ENCODE peak calls at places on chromosomes 7 and 10, in five cellular contexts. One of them, this sample, is unnamed.

GRCh38 chr7:158827411-158828342 is 1.6 kb downstream of the ESYT2 start:
- DNase-seq in SK-N-SH: no peak
- DNase-seq in hepatocyte: peak; percentile 36
- DNase-seq in cardiac muscle cell: peak; percentile 41
- DNase-seq in pancreas: no peak
- DNase-seq in this sample: no peak

GRCh38 chr10:27600915-27601314 is 96.8 kb downstream of the RAB18 start:
- DNase-seq in SK-N-SH: no peak
- DNase-seq in pancreas: no peak
- DNase-seq in cardiac muscle cell: no peak
- DNase-seq in hepatocyte: no peak
- DNase-seq in this sample: no peak

GRCh38 chr7:44044315-44045225 is at the start of gene DBNL:
- DNase-seq in cardiac muscle cell: peak; percentile 88
- DNase-seq in hepatocyte: peak; percentile 96
- DNase-seq in SK-N-SH: peak; percentile 99
- DNase-seq in pancreas: peak; percentile 94
- DNase-seq in this sample: peak; percentile 95

GRCh38 chr7:101911011-101911799 is 93.8 kb downstream of the CUX1 start:
- DNase-seq in hepatocyte: peak; percentile 53
- DNase-seq in SK-N-SH: no peak
- DNase-seq in pancreas: no peak
- DNase-seq in cardiac muscle cell: peak; percentile 48
- DNase-seq in this sample: no peak

GRCh38 chr7:122269241-122269640 is 35.3 kb downstream of the FEZF1 start:
- DNase-seq in pancreas: no peak
- DNase-seq in cardiac muscle cell: no peak
- DNase-seq in SK-N-SH: no peak
- DNase-seq in hepatocyte: no peak
- DNase-seq in this sample: no peak

GRCh38 chr7:32154797-32155196 is 84.6 kb upstream of the PDE1C start:
- DNase-seq in pancreas: no peak
- DNase-seq in hepatocyte: no peak
- DNase-seq in cardiac muscle cell: peak; percentile 60
- DNase-seq in SK-N-SH: no peak
- DNase-seq in this sample: no peak

GRCh38 chr10:75904499-75905283 is 473.3 kb downstream of the LRMDA start:
- DNase-seq in cardiac muscle cell: no peak
- DNase-seq in SK-N-SH: peak; percentile 24
- DNase-seq in pancreas: peak; percentile 7
- DNase-seq in hepatocyte: peak; percentile 15
- DNase-seq in this sample: no peak

GRCh38 chr10:100009283-100009792 is 409 bp downstream of the DNMBP start:
- DNase-seq in SK-N-SH: no peak
- DNase-seq in pancreas: peak; percentile 9
- DNase-seq in cardiac muscle cell: no peak
- DNase-seq in hepatocyte: peak; percentile 87
- DNase-seq in this sample: no peak

GRCh38 chr7:98250789-98251188 is 1.2 kb downstream of the TECPR1 start:
- DNase-seq in pancreas: no peak
- DNase-seq in hepatocyte: no peak
- DNase-seq in SK-N-SH: no peak
- DNase-seq in cardiac muscle cell: no peak
- DNase-seq in this sample: peak; percentile 66

GRCh38 chr7:88759956-88760515 is 536 bp downstream of the ZNF804B start:
- DNase-seq in hepatocyte: no peak
- DNase-seq in SK-N-SH: no peak
- DNase-seq in pancreas: no peak
- DNase-seq in cardiac muscle cell: no peak
- DNase-seq in this sample: no peak

GRCh38 chr10:4034907-4035581 is 250.0 kb upstream of the KLF6 start:
- DNase-seq in pancreas: no peak
- DNase-seq in cardiac muscle cell: peak; percentile 42
- DNase-seq in SK-N-SH: no peak
- DNase-seq in hepatocyte: peak; percentile 27
- DNase-seq in this sample: no peak

GRCh38 chr10:70055550-70055949 is 2.9 kb downstream of the MACROH2A2 start:
- DNase-seq in cardiac muscle cell: no peak
- DNase-seq in SK-N-SH: no peak
- DNase-seq in pancreas: no peak
- DNase-seq in hepatocyte: no peak
- DNase-seq in this sample: no peak

GRCh38 chr7:101189109-101189508 is 9.0 kb upstream of the NAT16 start:
- DNase-seq in cardiac muscle cell: no peak
- DNase-seq in SK-N-SH: no peak
- DNase-seq in pancreas: no peak
- DNase-seq in hepatocyte: no peak
- DNase-seq in this sample: no peak

GRCh38 chr10:96243296-96243695 is 28.1 kb downstream of the BLNK start:
- DNase-seq in pancreas: no peak
- DNase-seq in cardiac muscle cell: no peak
- DNase-seq in SK-N-SH: no peak
- DNase-seq in hepatocyte: no peak
- DNase-seq in this sample: no peak

GRCh38 chr7:9127901-9128300 is 694.5 kb downstream of the NXPH1 start:
- DNase-seq in hepatocyte: no peak
- DNase-seq in pancreas: no peak
- DNase-seq in SK-N-SH: no peak
- DNase-seq in cardiac muscle cell: no peak
- DNase-seq in this sample: no peak

GRCh38 chr7:7103343-7104313 is 78.7 kb upstream of the C1GALT1 start:
- DNase-seq in hepatocyte: peak; percentile 64
- DNase-seq in cardiac muscle cell: peak; percentile 85
- DNase-seq in SK-N-SH: peak; percentile 67
- DNase-seq in pancreas: no peak
- DNase-seq in this sample: peak; percentile 56

GRCh38 chr7:134504660-134505164 is 22.7 kb upstream of the AKR1B10 start:
- DNase-seq in hepatocyte: no peak
- DNase-seq in cardiac muscle cell: no peak
- DNase-seq in SK-N-SH: no peak
- DNase-seq in pancreas: no peak
- DNase-seq in this sample: no peak

GRCh38 chr10:77602231-77602912 is 35.2 kb downstream of the KCNMA1 start:
- DNase-seq in hepatocyte: no peak
- DNase-seq in SK-N-SH: no peak
- DNase-seq in cardiac muscle cell: no peak
- DNase-seq in pancreas: no peak
- DNase-seq in this sample: no peak

GRCh38 chr7:36879021-36879420 is 154.7 kb upstream of the AOAH start:
- DNase-seq in cardiac muscle cell: no peak
- DNase-seq in hepatocyte: no peak
- DNase-seq in pancreas: no peak
- DNase-seq in SK-N-SH: no peak
- DNase-seq in this sample: no peak

GRCh38 chr7:36880108-36880507 is 155.8 kb upstream of the AOAH start:
- DNase-seq in hepatocyte: no peak
- DNase-seq in cardiac muscle cell: no peak
- DNase-seq in pancreas: no peak
- DNase-seq in SK-N-SH: no peak
- DNase-seq in this sample: peak; percentile 13

GRCh38 chr7:36875794-36876193 is 151.5 kb upstream of the AOAH start:
- DNase-seq in pancreas: no peak
- DNase-seq in cardiac muscle cell: no peak
- DNase-seq in hepatocyte: no peak
- DNase-seq in SK-N-SH: no peak
- DNase-seq in this sample: no peak

GRCh38 chr7:36881206-36881605 is 156.9 kb upstream of the AOAH start:
- DNase-seq in cardiac muscle cell: peak; percentile 17
- DNase-seq in SK-N-SH: no peak
- DNase-seq in hepatocyte: no peak
- DNase-seq in pancreas: no peak
- DNase-seq in this sample: no peak

DNA sequence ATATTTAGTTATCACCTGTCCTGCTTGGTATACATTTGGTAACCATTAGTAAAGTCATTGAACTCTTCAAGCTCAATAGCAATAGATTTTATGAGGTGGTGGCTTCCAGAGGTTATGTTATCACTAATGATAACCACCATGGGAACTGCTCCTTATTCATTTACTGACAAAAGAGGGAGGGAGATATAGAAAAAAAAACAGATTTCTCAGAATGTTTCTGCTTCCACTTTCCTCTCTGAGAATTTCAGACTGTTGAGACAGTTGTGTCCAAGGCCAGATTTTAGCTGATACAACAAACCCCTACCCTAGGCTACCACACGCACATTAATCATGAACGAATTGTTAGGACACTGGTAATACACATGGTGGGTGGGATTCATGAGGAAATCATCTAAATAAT is 154.0 kb upstream of the AOAH start:
- DNase-seq in hepatocyte: no peak
- DNase-seq in pancreas: no peak
- DNase-seq in cardiac muscle cell: no peak
- DNase-seq in SK-N-SH: no peak
- DNase-seq in this sample: no peak
- H3K36me3 ChIP-seq in hepatocyte: no peaks in the 10 kb centered on the region
- H3K36me3 ChIP-seq in pancreas: no peaks in the 10 kb centered on the region
- H3K36me3 ChIP-seq in cardiac muscle cell: no peaks in the 10 kb centered on the region
- H3K36me3 ChIP-seq in SK-N-SH: no peaks in the 10 kb centered on the region
- H3K36me3 ChIP-seq in this sample: no peaks in the 10 kb centered on the region

GRCh38 chr10:124942317-124943169 is 620 bp downstream of the ZRANB1 start:
- DNase-seq in cardiac muscle cell: no peak
- DNase-seq in SK-N-SH: no peak
- DNase-seq in hepatocyte: no peak
- DNase-seq in pancreas: no peak
- DNase-seq in this sample: no peak

GRCh38 chr10:124935946-124936345 is 6.0 kb upstream of the ZRANB1 start:
- DNase-seq in pancreas: no peak
- DNase-seq in cardiac muscle cell: no peak
- DNase-seq in hepatocyte: no peak
- DNase-seq in SK-N-SH: no peak
- DNase-seq in this sample: no peak

GRCh38 chr10:124939290-124939689 is 2.6 kb upstream of the ZRANB1 start:
- DNase-seq in cardiac muscle cell: no peak
- DNase-seq in hepatocyte: no peak
- DNase-seq in SK-N-SH: no peak
- DNase-seq in pancreas: no peak
- DNase-seq in this sample: no peak

GRCh38 chr10:124941823-124942222 is at the start of gene ZRANB1:
- DNase-seq in pancreas: no peak
- DNase-seq in hepatocyte: no peak
- DNase-seq in cardiac muscle cell: no peak
- DNase-seq in SK-N-SH: no peak
- DNase-seq in this sample: no peak

DNA sequence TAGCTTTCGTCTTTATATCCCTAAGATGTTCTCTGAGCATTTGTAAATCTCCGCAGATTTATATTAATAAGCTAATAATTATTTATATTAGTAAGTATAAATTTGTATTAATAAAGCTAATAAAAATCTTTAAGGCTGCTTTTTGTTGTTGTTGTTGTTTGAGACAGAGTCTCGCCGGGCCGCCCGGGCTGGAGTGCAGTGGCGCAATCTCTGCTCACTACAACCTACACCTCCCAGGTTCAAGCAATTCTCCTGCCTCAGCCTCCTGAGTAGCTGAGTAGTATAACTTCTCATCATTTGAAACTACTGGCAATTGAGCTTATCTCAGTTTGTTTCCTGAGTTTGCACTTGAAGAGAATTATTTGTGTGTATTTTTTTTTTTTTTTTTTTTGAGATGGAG is 5.1 kb upstream of the ZRANB1 start:
- DNase-seq in hepatocyte: no peak
- DNase-seq in pancreas: no peak
- DNase-seq in cardiac muscle cell: no peak
- DNase-seq in SK-N-SH: no peak
- DNase-seq in this sample: no peak
- H3K36me3 ChIP-seq in hepatocyte: no peaks in the 10 kb centered on the region
- H3K36me3 ChIP-seq in pancreas: no peaks in the 10 kb centered on the region
- H3K36me3 ChIP-seq in cardiac muscle cell: no peaks in the 10 kb centered on the region
- H3K36me3 ChIP-seq in SK-N-SH: no peaks in the 10 kb centered on the region
- H3K36me3 ChIP-seq in this sample: no peaks in the 10 kb centered on the region

GRCh38 chr10:63555330-63555729 is 34.1 kb downstream of the REEP3 start:
- DNase-seq in SK-N-SH: no peak
- DNase-seq in hepatocyte: no peak
- DNase-seq in pancreas: no peak
- DNase-seq in cardiac muscle cell: no peak
- DNase-seq in this sample: no peak

GRCh38 chr10:63553473-63553872 is 32.3 kb downstream of the REEP3 start:
- DNase-seq in hepatocyte: no peak
- DNase-seq in SK-N-SH: no peak
- DNase-seq in pancreas: no peak
- DNase-seq in cardiac muscle cell: no peak
- DNase-seq in this sample: no peak

GRCh38 chr10:63558132-63558784 is 37.1 kb downstream of the REEP3 start:
- DNase-seq in SK-N-SH: no peak
- DNase-seq in pancreas: no peak
- DNase-seq in cardiac muscle cell: no peak
- DNase-seq in hepatocyte: no peak
- DNase-seq in this sample: no peak

GRCh38 chr10:63553031-63553430 is 31.8 kb downstream of the REEP3 start:
- DNase-seq in hepatocyte: no peak
- DNase-seq in pancreas: no peak
- DNase-seq in SK-N-SH: no peak
- DNase-seq in cardiac muscle cell: peak; percentile 74
- DNase-seq in this sample: no peak

DNA sequence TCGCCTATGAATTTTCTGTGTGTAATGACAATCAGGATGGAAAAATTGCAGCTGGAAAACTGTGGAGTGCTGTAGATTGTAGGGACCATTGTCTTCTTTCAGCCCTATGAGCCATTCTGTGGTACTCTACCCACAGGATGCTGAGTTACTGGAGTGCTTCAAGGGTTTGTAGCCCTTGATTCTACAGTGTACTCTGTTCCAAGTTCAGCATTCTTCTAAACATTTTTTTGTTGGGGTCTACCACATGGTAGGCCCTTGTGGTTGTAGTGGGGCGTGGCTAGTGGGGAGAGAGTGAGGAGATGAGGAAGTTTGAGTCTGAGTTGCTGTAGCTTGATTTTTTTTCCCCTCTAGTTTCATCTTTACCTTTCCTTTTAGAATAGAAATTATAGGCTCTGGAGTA is 33.5 kb downstream of the REEP3 start:
- DNase-seq in SK-N-SH: no peak
- DNase-seq in hepatocyte: no peak
- DNase-seq in cardiac muscle cell: peak; percentile 88
- DNase-seq in pancreas: no peak
- DNase-seq in this sample: peak; percentile 25
- H3K36me3 ChIP-seq in SK-N-SH: peaks cover 5% of the 10 kb centered on the region
- H3K36me3 ChIP-seq in hepatocyte: no peaks in the 10 kb centered on the region
- H3K36me3 ChIP-seq in cardiac muscle cell: no peaks in the 10 kb centered on the region
- H3K36me3 ChIP-seq in pancreas: no peaks in the 10 kb centered on the region
- H3K36me3 ChIP-seq in this sample: no peaks in the 10 kb centered on the region

GRCh38 chr7:760006-760405 is 32.9 kb upstream of the PRKAR1B start:
- DNase-seq in pancreas: no peak
- DNase-seq in cardiac muscle cell: no peak
- DNase-seq in hepatocyte: no peak
- DNase-seq in SK-N-SH: no peak
- DNase-seq in this sample: no peak

GRCh38 chr7:762891-763290 is 35.8 kb upstream of the PRKAR1B start:
- DNase-seq in SK-N-SH: no peak
- DNase-seq in hepatocyte: no peak
- DNase-seq in cardiac muscle cell: no peak
- DNase-seq in pancreas: no peak
- DNase-seq in this sample: no peak

GRCh38 chr7:761631-762030 is 34.5 kb upstream of the PRKAR1B start:
- DNase-seq in hepatocyte: no peak
- DNase-seq in cardiac muscle cell: no peak
- DNase-seq in SK-N-SH: no peak
- DNase-seq in pancreas: no peak
- DNase-seq in this sample: no peak

GRCh38 chr7:759569-759968 is 32.5 kb upstream of the PRKAR1B start:
- DNase-seq in cardiac muscle cell: no peak
- DNase-seq in hepatocyte: no peak
- DNase-seq in pancreas: no peak
- DNase-seq in SK-N-SH: no peak
- DNase-seq in this sample: no peak

GRCh38 chr7:761101-761500 is 34.0 kb upstream of the PRKAR1B start:
- DNase-seq in hepatocyte: no peak
- DNase-seq in SK-N-SH: no peak
- DNase-seq in pancreas: no peak
- DNase-seq in cardiac muscle cell: no peak
- DNase-seq in this sample: no peak
- H3K36me3 ChIP-seq in hepatocyte: no peaks in the 10 kb centered on the region
- H3K36me3 ChIP-seq in SK-N-SH: peaks cover 58% of the 10 kb centered on the region
- H3K36me3 ChIP-seq in pancreas: peaks cover 57% of the 10 kb centered on the region
- H3K36me3 ChIP-seq in cardiac muscle cell: peaks cover 42% of the 10 kb centered on the region
- H3K36me3 ChIP-seq in this sample: peaks cover 16% of the 10 kb centered on the region

This sample was measured in H7.